ENCODE peak calls at places on chromosomes 4 and X, in six cellular contexts. One of them, this sample, is unnamed.

GRCh38 chr4:41814565-41814964 is 66.0 kb upstream of the PHOX2B start:
- DNase-seq in A549: no peak
- DNase-seq in MCF 10A: no peak
- DNase-seq in foreskin fibroblast: peak
- DNase-seq in prostate gland: no peak
- DNase-seq in mesothelial cell of epicardium: no peak
- DNase-seq in this sample: peak

GRCh38 chrX:134545524-134545923 is 85.6 kb downstream of the HPRT1 start:
- DNase-seq in A549: no peak
- DNase-seq in MCF 10A: no peak
- DNase-seq in foreskin fibroblast: no peak
- DNase-seq in prostate gland: no peak
- DNase-seq in mesothelial cell of epicardium: no peak
- DNase-seq in this sample: no peak

GRCh38 chr4:4480685-4481393 is 61.0 kb downstream of the STX18 start:
- DNase-seq in A549: no peak
- DNase-seq in MCF 10A: no peak
- DNase-seq in foreskin fibroblast: peak
- DNase-seq in prostate gland: no peak
- DNase-seq in mesothelial cell of epicardium: no peak
- DNase-seq in this sample: peak

GRCh38 chr4:13527983-13528822 is 16.1 kb downstream of the NKX3-2 start:
- DNase-seq in A549: no peak
- DNase-seq in MCF 10A: peak
- DNase-seq in foreskin fibroblast: peak
- DNase-seq in prostate gland: no peak
- DNase-seq in mesothelial cell of epicardium: no peak
- DNase-seq in this sample: no peak

GRCh38 chrX:113548308-113549015 is 707.8 kb upstream of the AMOT start:
- DNase-seq in A549: no peak
- DNase-seq in MCF 10A: no peak
- DNase-seq in foreskin fibroblast: no peak
- DNase-seq in prostate gland: no peak
- DNase-seq in mesothelial cell of epicardium: no peak
- DNase-seq in this sample: no peak

GRCh38 chr4:55765070-55765469 is 54.5 kb upstream of the EXOC1L start:
- DNase-seq in A549: no peak
- DNase-seq in MCF 10A: no peak
- DNase-seq in foreskin fibroblast: no peak
- DNase-seq in prostate gland: no peak
- DNase-seq in mesothelial cell of epicardium: no peak
- DNase-seq in this sample: no peak

GRCh38 chrX:39808471-39808917 is 289.3 kb downstream of the BCOR start:
- DNase-seq in A549: no peak
- DNase-seq in MCF 10A: no peak
- DNase-seq in foreskin fibroblast: peak
- DNase-seq in prostate gland: no peak
- DNase-seq in mesothelial cell of epicardium: no peak
- DNase-seq in this sample: peak

GRCh38 chrX:24862343-24862742 is 153.4 kb downstream of the ARX start:
- DNase-seq in A549: no peak
- DNase-seq in MCF 10A: peak
- DNase-seq in foreskin fibroblast: peak
- DNase-seq in prostate gland: no peak
- DNase-seq in mesothelial cell of epicardium: no peak
- DNase-seq in this sample: no peak

GRCh38 chr4:1243451-1244080 is 5.4 kb downstream of the CTBP1 start:
- DNase-seq in A549: no peak
- DNase-seq in MCF 10A: no peak
- DNase-seq in foreskin fibroblast: no peak
- DNase-seq in prostate gland: no peak
- DNase-seq in mesothelial cell of epicardium: no peak
- DNase-seq in this sample: no peak

GRCh38 chr4:46949822-46950221 is 40.8 kb upstream of the COX7B2 start:
- DNase-seq in A549: no peak
- DNase-seq in MCF 10A: no peak
- DNase-seq in foreskin fibroblast: no peak
- DNase-seq in prostate gland: no peak
- DNase-seq in mesothelial cell of epicardium: no peak
- DNase-seq in this sample: no peak

GRCh38 chr4:2006367-2006766 is 2.4 kb downstream of the NELFA start:
- DNase-seq in A549: no peak
- DNase-seq in MCF 10A: no peak
- DNase-seq in foreskin fibroblast: no peak
- DNase-seq in prostate gland: no peak
- DNase-seq in mesothelial cell of epicardium: no peak
- DNase-seq in this sample: no peak

GRCh38 chr4:81432825-81433224 is 38.9 kb downstream of the RASGEF1B start:
- DNase-seq in A549: no peak
- DNase-seq in MCF 10A: no peak
- DNase-seq in foreskin fibroblast: no peak
- DNase-seq in prostate gland: no peak
- DNase-seq in mesothelial cell of epicardium: no peak
- DNase-seq in this sample: no peak

GRCh38 chrX:69424161-69424560 is 80.0 kb upstream of the NALF2 start:
- DNase-seq in A549: no peak
- DNase-seq in MCF 10A: peak
- DNase-seq in foreskin fibroblast: peak
- DNase-seq in prostate gland: no peak
- DNase-seq in mesothelial cell of epicardium: no peak
- DNase-seq in this sample: no peak

GRCh38 chrX:18674417-18674787 is 2.5 kb upstream of the RS1 start:
- DNase-seq in A549: peak
- DNase-seq in MCF 10A: no peak
- DNase-seq in foreskin fibroblast: no peak
- DNase-seq in prostate gland: no peak
- DNase-seq in mesothelial cell of epicardium: no peak
- DNase-seq in this sample: no peak

GRCh38 chr4:108681321-108681809 is 31.0 kb downstream of the OSTC start:
- DNase-seq in A549: no peak
- DNase-seq in MCF 10A: no peak
- DNase-seq in foreskin fibroblast: peak
- DNase-seq in prostate gland: no peak
- DNase-seq in mesothelial cell of epicardium: no peak
- DNase-seq in this sample: no peak

GRCh38 chr4:158006973-158007372 is 165.9 kb downstream of the GASK1B start:
- DNase-seq in A549: no peak
- DNase-seq in MCF 10A: peak
- DNase-seq in foreskin fibroblast: peak
- DNase-seq in prostate gland: no peak
- DNase-seq in mesothelial cell of epicardium: no peak
- DNase-seq in this sample: no peak

GRCh38 chr4:139866270-139866962 is 200.8 kb downstream of the MGST2 start:
- DNase-seq in A549: no peak
- DNase-seq in MCF 10A: no peak
- DNase-seq in foreskin fibroblast: no peak
- DNase-seq in prostate gland: no peak
- DNase-seq in mesothelial cell of epicardium: no peak
- DNase-seq in this sample: no peak

GRCh38 chr4:87848622-87849351 is 16.0 kb downstream of the MEPE start:
- DNase-seq in A549: peak
- DNase-seq in MCF 10A: peak
- DNase-seq in foreskin fibroblast: peak
- DNase-seq in prostate gland: peak
- DNase-seq in mesothelial cell of epicardium: no peak
- DNase-seq in this sample: peak

GRCh38 chr4:109007976-109008375 is 245.1 kb upstream of the ETNPPL start:
- DNase-seq in A549: no peak
- DNase-seq in MCF 10A: no peak
- DNase-seq in foreskin fibroblast: no peak
- DNase-seq in prostate gland: no peak
- DNase-seq in mesothelial cell of epicardium: no peak
- DNase-seq in this sample: no peak

DNA sequence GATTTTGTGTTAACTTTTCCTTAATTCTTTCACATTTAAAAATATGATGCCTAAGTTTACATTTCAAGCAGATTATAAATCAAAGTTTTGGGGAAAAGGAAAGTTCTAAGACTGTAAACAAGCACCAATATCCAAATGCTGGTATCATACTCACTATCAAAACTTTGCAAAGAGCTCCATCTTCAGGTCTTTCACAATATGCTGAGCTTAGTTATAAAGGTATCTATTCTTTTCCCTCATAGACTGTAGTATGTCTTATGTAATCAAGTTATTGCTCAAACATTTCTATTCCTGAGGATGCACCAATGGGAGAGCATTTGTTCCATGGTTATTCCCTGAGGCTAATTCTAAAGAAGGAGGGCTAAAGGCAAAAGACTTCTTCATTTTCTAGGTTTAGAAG is 207.9 kb upstream of the FAM241A start:
- DNase-seq in A549: peak
- DNase-seq in MCF 10A: peak
- DNase-seq in foreskin fibroblast: peak
- DNase-seq in prostate gland: no peak
- DNase-seq in mesothelial cell of epicardium: no peak
- DNase-seq in this sample: peak
- TF ChIP-seq CTCF in A549: peak
- TF ChIP-seq CTCF in MCF 10A: peak
- TF ChIP-seq CTCF in foreskin fibroblast: peak
- TF ChIP-seq CTCF in prostate gland: peak
- TF ChIP-seq CTCF in mesothelial cell of epicardium: no peak
- TF ChIP-seq CTCF in this sample: peak

GRCh38 chr4:148998719-148999118 is 556.5 kb upstream of the NR3C2 start:
- DNase-seq in A549: no peak
- DNase-seq in MCF 10A: peak
- DNase-seq in foreskin fibroblast: no peak
- DNase-seq in prostate gland: no peak
- DNase-seq in mesothelial cell of epicardium: no peak
- DNase-seq in this sample: no peak
- TF ChIP-seq CTCF in A549: no peak
- TF ChIP-seq CTCF in MCF 10A: peak
- TF ChIP-seq CTCF in foreskin fibroblast: peak
- TF ChIP-seq CTCF in prostate gland: no peak
- TF ChIP-seq CTCF in mesothelial cell of epicardium: no peak
- TF ChIP-seq CTCF in this sample: peak

DNA sequence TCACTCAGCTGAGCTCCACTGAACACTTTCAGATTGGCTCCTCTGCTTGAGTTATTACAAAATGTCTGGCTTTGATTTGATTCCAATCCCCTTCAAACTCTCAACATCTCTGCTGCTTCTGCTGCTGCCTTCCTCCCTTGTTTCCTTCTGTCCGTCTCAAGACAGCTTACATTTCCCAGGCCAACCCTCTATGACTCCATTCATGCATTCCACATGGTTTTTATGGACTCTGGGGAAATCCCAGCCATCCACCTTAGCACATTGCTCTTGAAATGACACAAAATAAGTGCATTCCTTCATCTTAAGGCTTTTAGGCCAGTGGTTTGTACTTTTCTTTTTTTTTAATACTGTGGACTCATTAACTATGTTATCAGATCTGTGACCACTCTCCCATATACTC is 68.5 kb upstream of the TMEM164 start:
- DNase-seq in A549: no peak
- DNase-seq in MCF 10A: no peak
- DNase-seq in foreskin fibroblast: peak
- DNase-seq in prostate gland: no peak
- DNase-seq in mesothelial cell of epicardium: no peak
- DNase-seq in this sample: peak
- TF ChIP-seq CTCF in A549: no peak
- TF ChIP-seq CTCF in MCF 10A: no peak
- TF ChIP-seq CTCF in foreskin fibroblast: no peak
- TF ChIP-seq CTCF in prostate gland: no peak
- TF ChIP-seq CTCF in mesothelial cell of epicardium: no peak
- TF ChIP-seq CTCF in this sample: no peak

GRCh38 chr4:116018831-116019230 is 905.4 kb upstream of the NDST4 start:
- DNase-seq in A549: no peak
- DNase-seq in MCF 10A: no peak
- DNase-seq in foreskin fibroblast: no peak
- DNase-seq in prostate gland: no peak
- DNase-seq in mesothelial cell of epicardium: no peak
- DNase-seq in this sample: no peak

GRCh38 chr4:116015549-116015948 is 902.1 kb upstream of the NDST4 start:
- DNase-seq in A549: no peak
- DNase-seq in MCF 10A: no peak
- DNase-seq in foreskin fibroblast: no peak
- DNase-seq in prostate gland: no peak
- DNase-seq in mesothelial cell of epicardium: no peak
- DNase-seq in this sample: no peak

GRCh38 chr4:116020141-116020722 is 906.8 kb upstream of the NDST4 start:
- DNase-seq in A549: no peak
- DNase-seq in MCF 10A: peak
- DNase-seq in foreskin fibroblast: no peak
- DNase-seq in prostate gland: no peak
- DNase-seq in mesothelial cell of epicardium: no peak
- DNase-seq in this sample: no peak

GRCh38 chr4:116015062-116015461 is 901.6 kb upstream of the NDST4 start:
- DNase-seq in A549: no peak
- DNase-seq in MCF 10A: peak
- DNase-seq in foreskin fibroblast: no peak
- DNase-seq in prostate gland: no peak
- DNase-seq in mesothelial cell of epicardium: no peak
- DNase-seq in this sample: no peak

DNA sequence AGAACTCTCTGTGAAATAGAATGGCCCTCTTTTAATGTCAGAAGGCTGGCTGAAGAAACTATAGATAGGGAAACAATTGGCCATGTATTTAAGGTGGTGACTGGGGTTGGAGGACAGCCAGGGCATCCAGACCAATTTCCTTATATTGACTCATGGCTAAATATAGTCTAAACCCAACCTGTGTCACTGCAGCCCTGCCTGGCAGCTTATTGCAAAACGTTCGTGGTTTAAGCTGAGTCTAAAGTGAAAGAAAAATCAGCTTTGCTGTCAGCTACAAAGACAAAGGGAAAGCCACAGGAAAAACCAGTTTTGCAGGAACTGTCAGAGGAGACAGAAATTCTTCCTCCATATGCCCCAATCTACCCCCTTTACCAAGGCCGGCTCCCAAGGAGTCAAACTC is 902.8 kb upstream of the NDST4 start:
- DNase-seq in A549: no peak
- DNase-seq in MCF 10A: peak
- DNase-seq in foreskin fibroblast: no peak
- DNase-seq in prostate gland: peak
- DNase-seq in mesothelial cell of epicardium: no peak
- DNase-seq in this sample: no peak
- TF ChIP-seq CTCF in A549: no peak
- TF ChIP-seq CTCF in MCF 10A: no peak
- TF ChIP-seq CTCF in foreskin fibroblast: no peak
- TF ChIP-seq CTCF in prostate gland: no peak
- TF ChIP-seq CTCF in mesothelial cell of epicardium: no peak
- TF ChIP-seq CTCF in this sample: no peak

DNA sequence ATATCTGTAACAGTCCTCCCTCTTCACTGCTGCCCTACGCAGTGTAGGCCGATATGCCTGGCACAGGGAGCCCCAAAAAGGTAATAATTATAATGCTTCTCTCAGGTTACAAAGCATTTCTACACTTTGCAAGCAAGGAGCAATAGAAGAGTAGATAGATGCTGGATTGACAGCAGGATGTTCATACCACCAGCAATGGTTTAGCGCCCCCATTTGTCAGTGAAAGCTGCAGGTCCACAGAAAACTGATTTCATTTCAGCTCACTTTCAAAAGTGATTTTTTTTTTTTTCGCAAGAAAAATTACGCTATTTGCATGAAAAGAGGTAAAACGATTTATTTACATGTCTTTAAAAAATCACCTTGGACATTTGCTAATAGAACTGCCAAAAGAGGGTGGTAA is 34.5 kb downstream of the HPF1 start:
- DNase-seq in A549: no peak
- DNase-seq in MCF 10A: peak
- DNase-seq in foreskin fibroblast: peak
- DNase-seq in prostate gland: no peak
- DNase-seq in mesothelial cell of epicardium: no peak
- DNase-seq in this sample: no peak
- TF ChIP-seq CTCF in A549: no peak
- TF ChIP-seq CTCF in MCF 10A: no peak
- TF ChIP-seq CTCF in foreskin fibroblast: peak
- TF ChIP-seq CTCF in prostate gland: no peak
- TF ChIP-seq CTCF in mesothelial cell of epicardium: no peak
- TF ChIP-seq CTCF in this sample: peak